ENCODE peak calls at places on chromosomes 6 and 20, in ten cellular contexts. Z is prostate gland; Y is CD8-positive, alpha-beta T cell; D is thoracic aorta; L is heart right ventricle; H is sigmoid colon; Q is right lobe of liver; N is uterus; F is ovary; V is tibial nerve. P is an unnamed sample.

GRCh38 chr6:30319146-30319835 is 7.4 kb upstream of the TRIM39 start:
- DNase-seq in Z (no peak), Y (no peak), D (no peak), L (no peak), H (no peak), Q (no peak), N (no peak), F (no peak), V (no peak), P (no peak)

GRCh38 chr6:134850906-134851305 is 99.0 kb downstream of the ALDH8A1 start:
- DNase-seq in Z (no peak), Y (no peak), D (no peak), L (no peak), H (no peak), Q (no peak), N (peak), F (no peak), V (no peak), P (no peak)

GRCh38 chr20:36246410-36246809 is 10.1 kb downstream of the AAR2 start:
- DNase-seq in Z (no peak), Y (no peak), D (no peak), L (no peak), H (peak), Q (no peak), N (no peak), F (no peak), V (no peak), P (no peak)

GRCh38 chr6:33826537-33826936 is 22.7 kb upstream of the MLN start:
- DNase-seq in Z (no peak), Y (no peak), D (no peak), L (no peak), H (no peak), Q (no peak), N (no peak), F (no peak), V (no peak), P (no peak)

GRCh38 chr6:7154341-7155139 is 46.8 kb downstream of the RREB1 start:
- DNase-seq in Z (no peak), Y (no peak), D (no peak), L (no peak), H (no peak), Q (no peak), N (no peak), F (no peak), V (no peak), P (no peak)

GRCh38 chr6:119856136-119856535 is 506.6 kb upstream of the MAN1A1 start:
- DNase-seq in Z (no peak), Y (no peak), D (no peak), L (no peak), H (no peak), Q (no peak), N (no peak), F (no peak), V (no peak), P (no peak)

GRCh38 chr6:3175742-3176321 is 18.5 kb upstream of the TUBB2A start:
- DNase-seq in Z (no peak), Y (no peak), D (no peak), L (no peak), H (no peak), Q (no peak), N (no peak), F (no peak), V (no peak), P (no peak)

GRCh38 chr20:1618954-1619550 is 757 bp downstream of the SIRPB1 start:
- DNase-seq in Z (no peak), Y (no peak), D (no peak), L (no peak), H (no peak), Q (no peak), N (no peak), F (no peak), V (no peak), P (no peak)

GRCh38 chr6:43963203-43963602 is 164.0 kb downstream of the MRPL14 start:
- DNase-seq in Z (no peak), Y (no peak), D (no peak), L (no peak), H (no peak), Q (no peak), N (no peak), F (no peak), V (no peak), P (no peak)

GRCh38 chr20:7147220-7147601 is 379.7 kb downstream of the BMP2 start:
- DNase-seq in Z (no peak), Y (no peak), D (no peak), L (no peak), H (no peak), Q (peak), N (no peak), F (no peak), V (no peak), P (no peak)

DNA sequence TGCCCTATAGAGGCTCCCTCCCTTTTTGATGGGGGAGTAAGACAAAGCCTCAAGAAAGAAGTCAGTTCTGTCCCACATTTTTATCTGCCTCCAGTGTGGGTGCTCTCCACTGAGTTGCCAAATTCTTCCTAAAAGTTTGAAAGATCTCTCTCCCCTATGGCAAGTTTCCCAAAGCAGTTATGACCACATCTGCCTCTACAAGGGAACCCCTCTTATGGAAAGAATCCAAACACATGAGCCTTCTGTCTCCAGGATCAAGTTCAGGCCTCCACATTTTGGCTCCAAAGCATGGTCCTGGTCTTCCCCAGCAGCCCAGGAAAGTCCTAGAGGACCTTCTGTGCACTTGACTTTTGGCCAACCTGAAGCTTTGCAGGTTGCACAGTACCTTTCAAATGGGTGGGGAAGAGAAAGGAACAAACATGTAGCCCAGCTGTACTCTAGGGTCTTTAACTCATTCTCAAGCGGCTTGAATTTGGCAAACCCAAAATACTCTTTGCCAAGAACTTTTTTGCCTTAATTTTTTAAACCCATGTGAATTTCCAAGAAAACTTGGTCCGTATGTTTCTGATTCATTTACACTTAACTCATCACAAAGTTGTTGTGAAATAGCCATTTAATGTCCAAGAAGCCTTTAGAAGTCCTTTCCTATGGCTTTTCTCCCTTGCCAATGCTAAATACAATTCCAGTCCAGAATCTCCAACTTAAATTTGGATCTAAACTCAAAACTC is 240.0 kb upstream of the TBX18 start:
- DNase-seq in Z (no peak), Y (no peak), D (no peak), L (no peak), H (no peak), Q (no peak), N (no peak), F (no peak), V (no peak), P (no peak)
- H3K27ac ChIP-seq in Z (no peak), Y (no peak), D (no peak), L (no peak), H (no peak), Q (no peak), N (no peak), F (no peak), V (no peak), P (no peak)

GRCh38 chr6:144149558-144149893 is 791 bp upstream of the STX11 start:
- DNase-seq in Z (no peak), Y (no peak), D (no peak), L (no peak), H (no peak), Q (no peak), N (no peak), F (no peak), V (no peak), P (no peak)
- H3K27ac ChIP-seq in Z (no peak), Y (no peak), D (no peak), L (peak), H (no peak), Q (no peak), N (no peak), F (no peak), V (no peak), P (no peak)

DNA sequence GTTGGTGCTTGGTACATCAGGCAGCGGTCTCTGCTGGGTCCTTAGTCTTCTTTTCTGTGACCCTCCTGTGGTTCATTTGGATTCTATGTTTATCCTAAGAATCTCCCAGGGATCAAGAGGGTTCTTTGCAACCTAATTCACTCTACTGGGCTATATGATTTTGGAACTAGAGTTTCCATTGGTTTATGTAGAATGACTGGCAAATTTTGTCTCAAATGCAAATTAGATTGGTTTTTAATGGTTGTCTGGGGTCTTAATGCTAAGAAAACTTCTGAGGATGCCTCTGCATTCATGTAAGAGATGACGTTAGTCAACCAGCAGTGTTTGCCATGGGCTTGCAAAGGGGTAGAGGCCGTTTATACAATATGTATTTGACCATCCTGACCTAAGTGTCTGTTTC is 129.8 kb upstream of the ZFP64 start:
- DNase-seq in Z (no peak), Y (no peak), D (no peak), L (no peak), H (no peak), Q (no peak), N (no peak), F (no peak), V (no peak), P (no peak)
- H3K27ac ChIP-seq in Z (no peak), Y (no peak), D (no peak), L (no peak), H (no peak), Q (no peak), N (no peak), F (no peak), V (no peak), P (no peak)

GRCh38 chr20:34201531-34201930 is 39.7 kb upstream of the ASIP start:
- DNase-seq in Z (no peak), Y (no peak), D (no peak), L (no peak), H (no peak), Q (no peak), N (no peak), F (no peak), V (no peak), P (no peak)
- H3K27ac ChIP-seq in Z (no peak), Y (no peak), D (no peak), L (no peak), H (no peak), Q (no peak), N (no peak), F (no peak), V (no peak), P (no peak)